ENCODE peak calls at places on chromosomes 7 and 10, in six cellular contexts. One of them, this sample, is unnamed. For H3K4me1, the result is how much of the 10 kb centered on the place peaks cover.

GRCh38 chr7:16432425-16432731 is 11.0 kb upstream of the CRPPA start:
- DNase-seq in heart right ventricle: no peak
- DNase-seq in breast epithelium: no peak
- DNase-seq in CD8-positive, alpha-beta T cell: no peak
- DNase-seq in psoas muscle: no peak
- DNase-seq in endodermal cell: no peak
- DNase-seq in this sample: no peak

GRCh38 chr10:54585572-54585971 is 215.5 kb downstream of the PCDH15 start:
- DNase-seq in CD8-positive, alpha-beta T cell: no peak
- DNase-seq in psoas muscle: no peak
- DNase-seq in endodermal cell: no peak
- DNase-seq in heart right ventricle: no peak
- DNase-seq in breast epithelium: no peak
- DNase-seq in this sample: no peak

GRCh38 chr7:716212-716611 is 10.3 kb upstream of the DNAAF5 start:
- DNase-seq in breast epithelium: no peak
- DNase-seq in CD8-positive, alpha-beta T cell: no peak
- DNase-seq in heart right ventricle: no peak
- DNase-seq in endodermal cell: no peak
- DNase-seq in psoas muscle: no peak
- DNase-seq in this sample: no peak

GRCh38 chr10:78053201-78053868 is 19.7 kb downstream of the RPS24 start:
- DNase-seq in heart right ventricle: no peak
- DNase-seq in CD8-positive, alpha-beta T cell: no peak
- DNase-seq in psoas muscle: no peak
- DNase-seq in breast epithelium: no peak
- DNase-seq in endodermal cell: no peak
- DNase-seq in this sample: no peak

GRCh38 chr7:14714161-14714728 is 188.3 kb downstream of the DGKB start:
- DNase-seq in endodermal cell: no peak
- DNase-seq in heart right ventricle: no peak
- DNase-seq in breast epithelium: no peak
- DNase-seq in CD8-positive, alpha-beta T cell: no peak
- DNase-seq in psoas muscle: no peak
- DNase-seq in this sample: no peak

GRCh38 chr10:128854965-128855364 is 612.1 kb upstream of the MGMT start:
- DNase-seq in breast epithelium: peak
- DNase-seq in endodermal cell: no peak
- DNase-seq in heart right ventricle: peak
- DNase-seq in CD8-positive, alpha-beta T cell: no peak
- DNase-seq in psoas muscle: peak
- DNase-seq in this sample: no peak

GRCh38 chr10:124558901-124559321 is 97.3 kb downstream of the LHPP start:
- DNase-seq in psoas muscle: peak
- DNase-seq in endodermal cell: no peak
- DNase-seq in heart right ventricle: no peak
- DNase-seq in breast epithelium: no peak
- DNase-seq in CD8-positive, alpha-beta T cell: no peak
- DNase-seq in this sample: no peak

GRCh38 chr7:10412426-10413019 is 561.1 kb upstream of the PHF14 start:
- DNase-seq in psoas muscle: no peak
- DNase-seq in heart right ventricle: peak
- DNase-seq in endodermal cell: peak
- DNase-seq in CD8-positive, alpha-beta T cell: no peak
- DNase-seq in breast epithelium: no peak
- DNase-seq in this sample: peak

GRCh38 chr7:2499719-2500430 is 19.7 kb upstream of the LFNG start:
- DNase-seq in CD8-positive, alpha-beta T cell: no peak
- DNase-seq in breast epithelium: no peak
- DNase-seq in endodermal cell: peak
- DNase-seq in psoas muscle: no peak
- DNase-seq in heart right ventricle: no peak
- DNase-seq in this sample: no peak

GRCh38 chr7:33334349-33334748 is 205.0 kb downstream of the BBS9 start:
- DNase-seq in psoas muscle: no peak
- DNase-seq in breast epithelium: no peak
- DNase-seq in CD8-positive, alpha-beta T cell: no peak
- DNase-seq in heart right ventricle: no peak
- DNase-seq in endodermal cell: peak
- DNase-seq in this sample: no peak

GRCh38 chr10:52757777-52758176 is 14.8 kb downstream of the MBL2 start:
- DNase-seq in psoas muscle: no peak
- DNase-seq in breast epithelium: no peak
- DNase-seq in CD8-positive, alpha-beta T cell: no peak
- DNase-seq in endodermal cell: no peak
- DNase-seq in heart right ventricle: no peak
- DNase-seq in this sample: no peak

GRCh38 chr7:157396316-157397035 is 59.7 kb downstream of the DNAJB6 start:
- DNase-seq in psoas muscle: no peak
- DNase-seq in CD8-positive, alpha-beta T cell: no peak
- DNase-seq in breast epithelium: no peak
- DNase-seq in heart right ventricle: no peak
- DNase-seq in endodermal cell: no peak
- DNase-seq in this sample: no peak

GRCh38 chr10:128511284-128511683 is 385.1 kb upstream of the MKI67 start:
- DNase-seq in endodermal cell: no peak
- DNase-seq in heart right ventricle: no peak
- DNase-seq in breast epithelium: no peak
- DNase-seq in CD8-positive, alpha-beta T cell: no peak
- DNase-seq in psoas muscle: no peak
- DNase-seq in this sample: no peak

GRCh38 chr10:79342811-79343541 is 4.3 kb upstream of the PPIF start:
- DNase-seq in psoas muscle: no peak
- DNase-seq in heart right ventricle: no peak
- DNase-seq in breast epithelium: peak
- DNase-seq in endodermal cell: peak
- DNase-seq in CD8-positive, alpha-beta T cell: no peak
- DNase-seq in this sample: no peak

GRCh38 chr7:37109016-37109415 is 339.6 kb downstream of the ELMO1 start:
- DNase-seq in psoas muscle: no peak
- DNase-seq in CD8-positive, alpha-beta T cell: no peak
- DNase-seq in heart right ventricle: no peak
- DNase-seq in breast epithelium: no peak
- DNase-seq in endodermal cell: no peak
- DNase-seq in this sample: no peak

GRCh38 chr10:99115703-99116102 is 119.9 kb downstream of the HPSE2 start:
- DNase-seq in endodermal cell: no peak
- DNase-seq in psoas muscle: no peak
- DNase-seq in heart right ventricle: no peak
- DNase-seq in breast epithelium: no peak
- DNase-seq in CD8-positive, alpha-beta T cell: no peak
- DNase-seq in this sample: no peak

GRCh38 chr10:52011113-52011512 is 303.0 kb upstream of the DKK1 start:
- DNase-seq in endodermal cell: no peak
- DNase-seq in breast epithelium: no peak
- DNase-seq in heart right ventricle: no peak
- DNase-seq in psoas muscle: no peak
- DNase-seq in CD8-positive, alpha-beta T cell: no peak
- DNase-seq in this sample: no peak

GRCh38 chr7:106358103-106358663 is 73.4 kb upstream of the NAMPT start:
- DNase-seq in CD8-positive, alpha-beta T cell: no peak
- DNase-seq in endodermal cell: no peak
- DNase-seq in heart right ventricle: no peak
- DNase-seq in psoas muscle: no peak
- DNase-seq in breast epithelium: no peak
- DNase-seq in this sample: no peak

GRCh38 chr7:33072471-33072870 is 9.9 kb upstream of the NT5C3A start:
- DNase-seq in breast epithelium: no peak
- DNase-seq in heart right ventricle: peak
- DNase-seq in endodermal cell: no peak
- DNase-seq in psoas muscle: no peak
- DNase-seq in CD8-positive, alpha-beta T cell: no peak
- DNase-seq in this sample: no peak

DNA sequence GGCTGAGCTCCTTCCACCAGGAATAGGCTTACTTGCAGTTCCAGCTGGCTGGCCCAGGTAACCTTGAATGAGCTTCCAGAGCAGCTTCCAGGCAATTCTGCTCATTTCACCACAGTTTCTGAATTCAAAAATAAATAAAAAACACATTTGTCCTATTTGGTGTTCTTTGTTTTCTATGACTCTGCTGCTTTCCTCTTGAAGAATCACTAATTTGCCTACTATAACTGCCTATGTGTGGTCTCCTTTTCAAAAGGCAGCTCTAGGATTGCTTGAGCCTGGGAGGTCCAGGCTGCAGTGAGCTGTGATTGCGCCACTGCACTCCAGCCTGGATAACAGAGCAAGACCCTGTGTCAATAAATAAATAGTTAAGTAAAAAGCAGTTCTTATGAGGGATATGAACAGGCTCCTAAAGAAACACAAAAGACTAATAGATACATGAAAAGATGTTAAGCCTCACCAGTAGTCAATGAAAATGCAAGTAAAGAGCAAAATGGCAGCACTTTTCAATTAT is 19.5 kb upstream of the TNPO3 start:
- DNase-seq in CD8-positive, alpha-beta T cell: no peak
- DNase-seq in endodermal cell: peak
- DNase-seq in breast epithelium: no peak
- DNase-seq in heart right ventricle: no peak
- DNase-seq in psoas muscle: no peak
- DNase-seq in this sample: no peak
- H3K4me1 ChIP-seq in CD8-positive, alpha-beta T cell: under half
- H3K4me1 ChIP-seq in endodermal cell: under half
- H3K4me1 ChIP-seq in breast epithelium: under half
- H3K4me1 ChIP-seq in heart right ventricle: under half
- H3K4me1 ChIP-seq in psoas muscle: under half
- H3K4me1 ChIP-seq in this sample: under half

GRCh38 chr7:155677688-155678087 is 33.2 kb downstream of the RBM33 start:
- DNase-seq in psoas muscle: no peak
- DNase-seq in CD8-positive, alpha-beta T cell: no peak
- DNase-seq in heart right ventricle: no peak
- DNase-seq in endodermal cell: no peak
- DNase-seq in breast epithelium: no peak
- DNase-seq in this sample: no peak

GRCh38 chr7:155681663-155682062 is 37.2 kb downstream of the RBM33 start:
- DNase-seq in CD8-positive, alpha-beta T cell: no peak
- DNase-seq in endodermal cell: no peak
- DNase-seq in psoas muscle: no peak
- DNase-seq in breast epithelium: no peak
- DNase-seq in heart right ventricle: no peak
- DNase-seq in this sample: no peak

GRCh38 chr7:155680864-155681263 is 36.4 kb downstream of the RBM33 start:
- DNase-seq in psoas muscle: no peak
- DNase-seq in endodermal cell: no peak
- DNase-seq in breast epithelium: no peak
- DNase-seq in heart right ventricle: no peak
- DNase-seq in CD8-positive, alpha-beta T cell: no peak
- DNase-seq in this sample: no peak

GRCh38 chr7:155682484-155682883 is 38.0 kb downstream of the RBM33 start:
- DNase-seq in breast epithelium: no peak
- DNase-seq in endodermal cell: no peak
- DNase-seq in CD8-positive, alpha-beta T cell: no peak
- DNase-seq in heart right ventricle: no peak
- DNase-seq in psoas muscle: no peak
- DNase-seq in this sample: no peak

GRCh38 chr7:155680124-155680523 is 35.7 kb downstream of the RBM33 start:
- DNase-seq in heart right ventricle: no peak
- DNase-seq in breast epithelium: no peak
- DNase-seq in endodermal cell: no peak
- DNase-seq in CD8-positive, alpha-beta T cell: no peak
- DNase-seq in psoas muscle: no peak
- DNase-seq in this sample: no peak
- H3K4me1 ChIP-seq in heart right ventricle: under half
- H3K4me1 ChIP-seq in breast epithelium: under half
- H3K4me1 ChIP-seq in endodermal cell: under half
- H3K4me1 ChIP-seq in CD8-positive, alpha-beta T cell: under half
- H3K4me1 ChIP-seq in psoas muscle: under half
- H3K4me1 ChIP-seq in this sample: under half

GRCh38 chr7:95264225-95264927 is 60.0 kb downstream of the PON1 start:
- DNase-seq in CD8-positive, alpha-beta T cell: no peak
- DNase-seq in endodermal cell: no peak
- DNase-seq in heart right ventricle: no peak
- DNase-seq in psoas muscle: no peak
- DNase-seq in breast epithelium: no peak
- DNase-seq in this sample: no peak

GRCh38 chr7:95262875-95263274 is 61.5 kb downstream of the PON1 start:
- DNase-seq in CD8-positive, alpha-beta T cell: no peak
- DNase-seq in psoas muscle: no peak
- DNase-seq in heart right ventricle: no peak
- DNase-seq in endodermal cell: no peak
- DNase-seq in breast epithelium: no peak
- DNase-seq in this sample: no peak

GRCh38 chr7:95263803-95264202 is 60.5 kb downstream of the PON1 start:
- DNase-seq in breast epithelium: no peak
- DNase-seq in CD8-positive, alpha-beta T cell: no peak
- DNase-seq in endodermal cell: no peak
- DNase-seq in psoas muscle: no peak
- DNase-seq in heart right ventricle: no peak
- DNase-seq in this sample: no peak

GRCh38 chr7:95267754-95268153 is 56.6 kb downstream of the PON1 start:
- DNase-seq in psoas muscle: no peak
- DNase-seq in endodermal cell: no peak
- DNase-seq in heart right ventricle: no peak
- DNase-seq in breast epithelium: no peak
- DNase-seq in CD8-positive, alpha-beta T cell: no peak
- DNase-seq in this sample: no peak

GRCh38 chr7:95265634-95266033 is 58.7 kb downstream of the PON1 start:
- DNase-seq in breast epithelium: no peak
- DNase-seq in endodermal cell: no peak
- DNase-seq in CD8-positive, alpha-beta T cell: no peak
- DNase-seq in heart right ventricle: no peak
- DNase-seq in psoas muscle: no peak
- DNase-seq in this sample: no peak
- H3K4me1 ChIP-seq in breast epithelium: under half
- H3K4me1 ChIP-seq in endodermal cell: under half
- H3K4me1 ChIP-seq in CD8-positive, alpha-beta T cell: under half
- H3K4me1 ChIP-seq in heart right ventricle: under half
- H3K4me1 ChIP-seq in psoas muscle: under half
- H3K4me1 ChIP-seq in this sample: under half

GRCh38 chr10:86360657-86361056 is 5.9 kb downstream of the GRID1 start:
- DNase-seq in endodermal cell: no peak
- DNase-seq in psoas muscle: peak
- DNase-seq in CD8-positive, alpha-beta T cell: no peak
- DNase-seq in breast epithelium: no peak
- DNase-seq in heart right ventricle: no peak
- DNase-seq in this sample: no peak

GRCh38 chr10:86357676-86358075 is 8.9 kb downstream of the GRID1 start:
- DNase-seq in CD8-positive, alpha-beta T cell: no peak
- DNase-seq in heart right ventricle: no peak
- DNase-seq in psoas muscle: peak
- DNase-seq in breast epithelium: no peak
- DNase-seq in endodermal cell: no peak
- DNase-seq in this sample: no peak

GRCh38 chr10:86359933-86360332 is 6.7 kb downstream of the GRID1 start:
- DNase-seq in breast epithelium: no peak
- DNase-seq in CD8-positive, alpha-beta T cell: no peak
- DNase-seq in psoas muscle: no peak
- DNase-seq in endodermal cell: no peak
- DNase-seq in heart right ventricle: no peak
- DNase-seq in this sample: no peak

GRCh38 chr10:86357041-86357440 is 9.6 kb downstream of the GRID1 start:
- DNase-seq in heart right ventricle: no peak
- DNase-seq in psoas muscle: peak
- DNase-seq in CD8-positive, alpha-beta T cell: no peak
- DNase-seq in breast epithelium: no peak
- DNase-seq in endodermal cell: no peak
- DNase-seq in this sample: no peak

DNA sequence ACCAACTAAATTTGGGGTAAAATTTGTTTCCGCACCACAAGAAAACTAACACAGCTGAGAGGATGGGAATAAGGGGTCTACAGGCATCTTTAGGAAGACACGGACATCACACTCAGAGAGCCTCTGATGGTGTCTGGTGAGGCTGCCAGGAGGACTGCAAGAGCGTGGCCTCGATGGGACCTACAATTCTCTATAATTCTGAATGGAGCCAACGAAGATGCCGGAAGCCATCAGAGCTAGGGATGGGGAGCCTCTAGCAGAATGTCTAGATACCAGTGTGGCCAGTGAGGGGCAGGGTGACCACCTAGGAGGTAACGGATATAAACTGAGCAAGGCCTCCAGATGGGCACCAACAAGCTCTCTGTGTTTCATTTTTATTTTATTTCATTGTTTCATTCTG is 7.5 kb downstream of the GRID1 start:
- DNase-seq in breast epithelium: no peak
- DNase-seq in psoas muscle: peak
- DNase-seq in heart right ventricle: no peak
- DNase-seq in CD8-positive, alpha-beta T cell: no peak
- DNase-seq in endodermal cell: no peak
- DNase-seq in this sample: no peak
- H3K4me1 ChIP-seq in breast epithelium: under half
- H3K4me1 ChIP-seq in psoas muscle: under half
- H3K4me1 ChIP-seq in heart right ventricle: under half
- H3K4me1 ChIP-seq in CD8-positive, alpha-beta T cell: under half
- H3K4me1 ChIP-seq in endodermal cell: under half
- H3K4me1 ChIP-seq in this sample: under half

This sample was measured in DND-41.